ENCODE peak calls at places on chromosomes 5 and 9, in four cellular contexts. A is K562, Y is GM12878, V is endothelial cell of umbilical vein. T is an unnamed sample.

GRCh38 chr9:122140368-122141193 is 19.0 kb downstream of the NDUFA8 start:
- DNase-seq in A (no peak), Y (no peak), V (no peak), T (no peak)

GRCh38 chr9:123329329-123329955 is 26.6 kb upstream of the CRB2 start:
- DNase-seq in V (no peak), Y (no peak), A (peak; percentile 41), T (no peak)

GRCh38 chr5:120769291-120769872 is 305.3 kb downstream of the PRR16 start:
- DNase-seq in A (no peak), V (no peak), Y (no peak), T (peak; percentile 54)

GRCh38 chr5:132257131-132258101 is at the start of gene PDLIM4:
- DNase-seq in V (peak; percentile 62), Y (no peak), A (peak; percentile 84), T (no peak)

GRCh38 chr5:24363789-24364534 is 280.8 kb downstream of the CDH10 start:
- DNase-seq in A (no peak), Y (no peak), V (no peak), T (no peak)

GRCh38 chr5:125549322-125549871 is 803.0 kb upstream of the ZNF608 start:
- DNase-seq in Y (no peak), V (peak; percentile 87), A (no peak), T (peak; percentile 23)

GRCh38 chr9:75601280-75601679 is 289.2 kb upstream of the PCSK5 start:
- DNase-seq in A (no peak), V (no peak), Y (no peak), T (no peak)

GRCh38 chr9:61674465-61674864 is 484.6 kb downstream of the SPATA31A7 start:
- DNase-seq in A (no peak), V (no peak), Y (no peak), T (no peak)

GRCh38 chr9:130417602-130418001 is 27.2 kb upstream of the ASS1 start:
- DNase-seq in Y (no peak), A (no peak), V (no peak), T (no peak)

GRCh38 chr9:115522928-115523327 is 405.0 kb upstream of the TNC start:
- DNase-seq in Y (no peak), A (no peak), V (no peak), T (no peak)

GRCh38 chr9:22683393-22684075 is 236.9 kb downstream of the DMRTA1 start:
- DNase-seq in V (no peak), A (no peak), Y (no peak), T (peak; percentile 88)

DNA sequence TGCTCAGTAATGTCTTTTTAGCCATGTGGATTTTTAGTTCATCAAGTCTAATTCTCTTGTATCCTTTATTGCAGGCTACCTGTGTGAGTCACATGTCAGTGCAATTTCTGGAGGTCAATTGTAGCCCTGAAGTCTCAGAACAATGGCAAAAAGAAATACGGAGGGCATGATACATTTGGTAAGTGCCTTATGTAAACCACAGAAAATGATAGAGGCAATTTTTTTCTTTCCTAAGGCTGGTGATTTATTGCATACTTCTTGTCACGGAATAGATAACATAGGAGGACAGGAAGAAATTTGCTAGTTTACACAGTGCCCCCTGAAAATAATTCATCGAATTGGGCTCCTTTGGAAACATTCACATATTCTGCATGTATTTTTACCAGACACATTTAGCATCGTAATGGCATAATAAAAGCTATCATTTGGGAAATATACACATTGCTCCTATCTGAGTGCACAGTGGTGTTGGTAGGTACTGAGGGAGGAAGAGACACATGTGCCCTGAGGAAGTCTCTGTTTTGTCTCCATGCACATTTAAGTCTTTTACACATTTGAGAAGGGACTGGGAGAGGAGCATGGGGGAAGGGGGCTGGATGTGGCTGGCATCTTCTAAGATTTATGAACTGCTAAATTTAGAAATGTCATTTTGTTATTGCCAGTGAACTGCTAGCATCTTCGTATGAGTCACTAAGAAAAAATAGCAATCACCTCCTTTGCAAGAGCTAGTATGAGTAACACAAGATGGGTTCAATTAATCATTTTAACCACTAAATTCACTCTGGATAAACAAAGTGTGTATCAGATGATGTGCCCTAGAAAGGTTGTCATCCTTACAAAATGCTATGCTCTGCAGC is 236.1 kb downstream of the DMRTA1 start:
- DNase-seq in A (no peak), V (no peak), Y (no peak), T (peak; percentile 89)
- TF ChIP-seq POLR2A in A (no peak), V (no peak), Y (no peak), T (no peak)

GRCh38 chr9:98519641-98520040 is 189.1 kb downstream of the GABBR2 start:
- DNase-seq in A (no peak), V (no peak), Y (no peak), T (no peak)

GRCh38 chr9:98522487-98522886 is 186.2 kb downstream of the GABBR2 start:
- DNase-seq in A (no peak), V (peak; percentile 56), Y (no peak), T (no peak)

GRCh38 chr9:98521141-98521540 is 187.6 kb downstream of the GABBR2 start:
- DNase-seq in A (no peak), V (peak; percentile 71), Y (no peak), T (peak; percentile 92)

GRCh38 chr9:98518556-98518955 is 190.2 kb downstream of the GABBR2 start:
- DNase-seq in V (no peak), A (no peak), Y (no peak), T (no peak)

GRCh38 chr9:98520221-98520920 is 188.4 kb downstream of the GABBR2 start:
- DNase-seq in Y (no peak), V (peak; percentile 8), A (no peak), T (peak; percentile 86)
- TF ChIP-seq FOS in Y (no peak), V (peak; percentile 37), A (no peak), T (no peak)

DNA sequence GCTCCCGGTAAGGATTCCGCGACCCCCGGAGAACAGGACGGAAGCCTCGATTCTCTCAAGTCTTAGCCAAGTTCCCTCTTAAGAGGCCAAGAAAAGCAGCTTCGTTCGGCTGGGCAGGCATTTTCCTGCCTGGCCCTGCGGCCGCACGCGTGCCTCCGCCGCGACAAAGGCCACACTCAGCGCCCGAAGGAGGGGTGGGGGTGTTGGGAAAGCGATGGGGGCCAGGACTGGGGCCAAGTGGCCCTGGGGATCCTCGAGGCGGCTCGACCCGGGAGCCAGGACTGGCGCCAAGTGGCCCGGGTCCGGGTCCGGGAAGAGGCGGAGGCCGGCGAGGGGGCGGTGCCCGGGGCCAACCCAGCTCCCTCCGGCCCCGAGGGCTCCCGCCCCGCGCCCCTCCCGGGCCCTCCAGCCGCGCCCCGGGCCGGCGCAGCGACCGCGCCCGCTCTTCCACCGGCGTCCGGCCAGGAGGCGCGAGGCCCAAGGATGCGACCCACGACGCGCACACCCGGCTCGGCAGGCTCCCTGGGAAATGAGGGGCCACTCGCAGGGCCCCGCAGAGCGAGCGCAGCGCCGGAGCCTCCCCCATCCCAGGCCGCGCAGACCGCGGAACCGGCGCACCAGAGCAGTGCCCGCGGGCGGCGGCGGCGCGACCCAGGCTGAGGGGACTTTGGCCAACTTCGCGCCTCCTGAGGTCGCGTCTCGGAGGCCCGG is 758 bp downstream of the VAV2 start:
- DNase-seq in Y (no peak), A (no peak), V (peak; percentile 18), T (no peak)
- TF ChIP-seq POLR2A in Y (peak; percentile 16), A (no peak), V (no peak), T (no peak)

DNA sequence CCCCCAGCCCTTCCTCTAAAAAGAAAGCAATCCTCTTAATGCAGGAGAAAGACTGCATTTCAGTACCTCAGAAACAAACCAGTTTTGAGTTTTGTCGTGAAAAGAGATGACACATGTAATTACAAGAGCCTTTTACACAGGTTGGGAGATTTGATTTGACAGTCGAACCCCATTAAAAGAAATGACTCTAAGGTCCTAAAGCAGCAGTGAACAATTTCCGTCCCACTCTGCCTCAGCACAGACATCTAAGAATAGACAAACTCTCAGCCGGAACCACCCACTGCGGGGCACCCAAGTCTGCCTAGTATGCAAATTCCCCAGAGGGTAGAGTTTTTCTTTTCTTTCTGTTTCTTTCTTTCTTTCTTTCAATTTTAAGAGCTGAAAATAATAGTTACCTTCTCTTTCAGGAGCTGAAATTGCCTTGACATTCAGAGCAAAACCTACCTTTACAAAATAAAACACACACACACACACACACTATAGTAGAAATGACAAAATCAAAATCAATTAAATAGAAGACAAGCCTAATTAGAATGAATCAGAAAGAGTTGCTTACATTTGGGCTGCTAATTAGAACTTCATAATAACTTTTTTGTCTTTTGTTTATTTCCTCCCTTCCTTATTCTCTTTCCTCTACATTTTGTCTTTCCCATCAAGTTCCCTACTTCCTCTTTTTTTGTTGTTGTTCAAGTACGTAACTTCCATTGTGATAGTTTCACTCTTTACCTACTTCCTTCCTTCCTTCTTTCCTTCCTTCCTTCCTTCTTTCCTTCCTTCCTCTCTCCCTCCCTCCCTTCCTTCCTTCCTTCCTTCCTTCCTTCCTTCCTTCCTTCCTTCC is 65.1 kb downstream of the BASP1 start:
- DNase-seq in A (no peak), Y (peak; percentile 91), V (no peak), T (no peak)
- TF ChIP-seq FOS in A (no peak), Y (no peak), V (no peak), T (no peak)

GRCh38 chr9:37464006-37464405 is 1.2 kb downstream of the ZBTB5 start:
- DNase-seq in A (no peak), Y (no peak), V (peak; percentile 20), T (no peak)

GRCh38 chr9:37465249-37466036 is at the start of gene ZBTB5:
- DNase-seq in Y (peak; percentile 100), V (peak; percentile 100), A (peak; percentile 99), T (peak; percentile 100)

GRCh38 chr9:37466037-37466709 is 923 bp upstream of the ZBTB5 start:
- DNase-seq in V (peak; percentile 67), A (peak; percentile 75), Y (no peak), T (no peak)

GRCh38 chr9:37468620-37469019 is 3.4 kb upstream of the ZBTB5 start:
- DNase-seq in Y (no peak), V (no peak), A (no peak), T (no peak)

DNA sequence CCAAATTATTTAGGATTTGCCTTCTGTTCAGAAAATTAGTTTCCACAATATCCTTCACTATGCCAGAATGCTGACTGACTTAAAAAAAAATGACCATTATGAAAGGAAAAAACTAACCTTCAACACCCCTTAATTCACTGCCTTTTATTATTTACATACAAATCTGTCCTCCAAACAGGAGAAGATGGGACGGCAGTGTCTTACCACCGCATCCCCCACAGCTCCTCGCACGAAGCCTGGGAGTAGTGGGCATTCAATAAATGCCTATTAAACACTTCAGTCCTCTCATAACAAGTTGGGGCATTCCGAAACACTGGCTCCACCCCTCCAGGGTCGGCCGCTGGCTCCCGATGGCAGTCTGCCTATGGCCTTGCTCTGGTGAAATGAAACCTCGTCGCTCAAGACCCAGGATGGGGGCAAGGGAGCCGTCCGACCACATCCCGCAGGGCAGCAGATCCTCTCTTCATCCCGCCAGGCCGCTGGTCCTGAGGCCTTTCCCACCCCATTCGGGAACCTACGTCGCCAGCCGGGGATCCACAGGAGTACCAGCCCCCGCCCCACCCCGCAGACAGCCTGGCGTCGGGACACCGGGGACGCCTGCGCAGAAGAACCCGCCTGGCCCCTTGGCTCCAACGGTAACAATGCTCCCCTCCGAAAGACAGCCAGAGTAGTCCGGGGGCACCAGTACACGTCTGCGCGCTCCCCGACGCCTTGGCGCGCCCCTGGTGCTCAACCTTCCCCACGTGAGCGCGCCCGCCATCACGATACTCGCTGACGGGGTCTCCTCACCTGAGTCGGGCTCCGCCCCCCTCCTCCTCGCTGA is 613 bp downstream of the ZBTB5 start:
- DNase-seq in Y (peak; percentile 30), A (no peak), V (peak; percentile 89), T (peak; percentile 63)
- TF ChIP-seq POLR2A in Y (peak; percentile 89), A (peak; percentile 77), V (peak; percentile 74), T (peak; percentile 79)

DNA sequence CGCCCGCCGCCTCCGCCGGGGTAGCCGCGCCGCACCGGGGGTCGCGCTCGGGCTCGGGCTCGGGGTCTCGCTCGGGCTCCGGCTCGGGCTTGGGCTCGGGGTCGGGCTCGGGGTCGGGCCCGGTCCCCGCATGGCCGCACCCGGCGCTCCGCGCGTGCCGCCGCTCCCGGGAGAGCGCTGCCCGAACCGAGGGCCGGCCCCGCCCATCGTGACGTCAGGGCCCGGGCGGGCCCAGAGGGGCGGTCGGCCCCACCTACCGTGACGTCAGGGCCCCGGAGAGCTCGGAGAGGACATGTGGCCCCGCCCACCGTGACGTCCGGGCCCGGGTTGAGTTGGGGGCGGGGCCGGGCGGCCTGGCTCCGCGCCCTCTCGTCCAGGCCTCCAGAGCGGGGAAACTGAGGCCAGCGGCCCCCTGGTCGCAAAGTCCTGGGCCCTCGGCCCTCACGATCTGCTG is at the start of gene NSMF:
- DNase-seq in V (peak; percentile 85), A (peak; percentile 99), Y (no peak), T (peak; percentile 86)
- TF ChIP-seq FOS in V (no peak), A (no peak), Y (no peak), T (no peak)